ENCODE peak calls at places on chromosome 13, in ten cellular contexts. One of them, this sample, is unnamed.

GRCh38 chr13:90792335-90792734 is 555.2 kb upstream of the MIR17HG start:
- DNase-seq in effector memory CD4-positive, alpha-beta T cell: no peak
- DNase-seq in neuronal stem cell: no peak
- DNase-seq in tibial nerve: no peak
- DNase-seq in prostate gland: no peak
- DNase-seq in CD4-positive, alpha-beta T cell: no peak
- DNase-seq in SK-N-SH: no peak
- DNase-seq in CD8-positive, alpha-beta T cell: no peak
- DNase-seq in MM.1S: no peak
- DNase-seq in left lung: no peak
- DNase-seq in this sample: peak

GRCh38 chr13:57624565-57625435 is 6.7 kb upstream of the PCDH17 start:
- DNase-seq in neuronal stem cell: peak
- DNase-seq in SK-N-SH: peak
- DNase-seq in CD8-positive, alpha-beta T cell: no peak
- DNase-seq in prostate gland: no peak
- DNase-seq in left lung: no peak
- DNase-seq in CD4-positive, alpha-beta T cell: no peak
- DNase-seq in effector memory CD4-positive, alpha-beta T cell: no peak
- DNase-seq in tibial nerve: peak
- DNase-seq in MM.1S: peak
- DNase-seq in this sample: no peak

GRCh38 chr13:69567514-69567913 is 540.1 kb upstream of the ATXN8OS start:
- DNase-seq in effector memory CD4-positive, alpha-beta T cell: no peak
- DNase-seq in CD4-positive, alpha-beta T cell: no peak
- DNase-seq in tibial nerve: no peak
- DNase-seq in MM.1S: no peak
- DNase-seq in prostate gland: no peak
- DNase-seq in CD8-positive, alpha-beta T cell: no peak
- DNase-seq in left lung: no peak
- DNase-seq in SK-N-SH: no peak
- DNase-seq in neuronal stem cell: no peak
- DNase-seq in this sample: no peak

GRCh38 chr13:42119875-42120274 is 71.4 kb downstream of the DGKH start:
- DNase-seq in CD8-positive, alpha-beta T cell: no peak
- DNase-seq in tibial nerve: no peak
- DNase-seq in effector memory CD4-positive, alpha-beta T cell: no peak
- DNase-seq in MM.1S: no peak
- DNase-seq in prostate gland: no peak
- DNase-seq in CD4-positive, alpha-beta T cell: no peak
- DNase-seq in SK-N-SH: no peak
- DNase-seq in left lung: no peak
- DNase-seq in neuronal stem cell: no peak
- DNase-seq in this sample: no peak

GRCh38 chr13:113547248-113547971 is 37.1 kb upstream of the TFDP1 start:
- DNase-seq in tibial nerve: peak
- DNase-seq in effector memory CD4-positive, alpha-beta T cell: no peak
- DNase-seq in CD4-positive, alpha-beta T cell: no peak
- DNase-seq in CD8-positive, alpha-beta T cell: no peak
- DNase-seq in MM.1S: no peak
- DNase-seq in left lung: peak
- DNase-seq in SK-N-SH: no peak
- DNase-seq in prostate gland: no peak
- DNase-seq in neuronal stem cell: no peak
- DNase-seq in this sample: no peak

GRCh38 chr13:76713280-76713679 is 172.9 kb downstream of the KCTD12 start:
- DNase-seq in effector memory CD4-positive, alpha-beta T cell: no peak
- DNase-seq in SK-N-SH: no peak
- DNase-seq in CD8-positive, alpha-beta T cell: no peak
- DNase-seq in prostate gland: no peak
- DNase-seq in left lung: no peak
- DNase-seq in CD4-positive, alpha-beta T cell: no peak
- DNase-seq in neuronal stem cell: no peak
- DNase-seq in MM.1S: no peak
- DNase-seq in tibial nerve: no peak
- DNase-seq in this sample: no peak

GRCh38 chr13:101978546-101979315 is 423.1 kb downstream of the FGF14 start:
- DNase-seq in prostate gland: no peak
- DNase-seq in MM.1S: no peak
- DNase-seq in left lung: no peak
- DNase-seq in effector memory CD4-positive, alpha-beta T cell: no peak
- DNase-seq in CD8-positive, alpha-beta T cell: no peak
- DNase-seq in neuronal stem cell: no peak
- DNase-seq in SK-N-SH: peak
- DNase-seq in CD4-positive, alpha-beta T cell: no peak
- DNase-seq in tibial nerve: no peak
- DNase-seq in this sample: no peak

GRCh38 chr13:99941086-99941485 is 30.5 kb downstream of the ZIC5 start:
- DNase-seq in tibial nerve: no peak
- DNase-seq in prostate gland: no peak
- DNase-seq in CD8-positive, alpha-beta T cell: no peak
- DNase-seq in MM.1S: no peak
- DNase-seq in CD4-positive, alpha-beta T cell: no peak
- DNase-seq in left lung: no peak
- DNase-seq in effector memory CD4-positive, alpha-beta T cell: no peak
- DNase-seq in neuronal stem cell: no peak
- DNase-seq in SK-N-SH: no peak
- DNase-seq in this sample: no peak

GRCh38 chr13:51552027-51552426 is 32.2 kb upstream of the WDFY2 start:
- DNase-seq in CD8-positive, alpha-beta T cell: no peak
- DNase-seq in tibial nerve: no peak
- DNase-seq in MM.1S: no peak
- DNase-seq in left lung: no peak
- DNase-seq in CD4-positive, alpha-beta T cell: no peak
- DNase-seq in prostate gland: no peak
- DNase-seq in neuronal stem cell: no peak
- DNase-seq in effector memory CD4-positive, alpha-beta T cell: no peak
- DNase-seq in SK-N-SH: no peak
- DNase-seq in this sample: no peak

GRCh38 chr13:108220042-108220441 is 1.9 kb downstream of the ABHD13 start:
- DNase-seq in CD8-positive, alpha-beta T cell: no peak
- DNase-seq in MM.1S: no peak
- DNase-seq in effector memory CD4-positive, alpha-beta T cell: no peak
- DNase-seq in left lung: no peak
- DNase-seq in SK-N-SH: no peak
- DNase-seq in tibial nerve: no peak
- DNase-seq in prostate gland: no peak
- DNase-seq in CD4-positive, alpha-beta T cell: no peak
- DNase-seq in neuronal stem cell: no peak
- DNase-seq in this sample: peak

GRCh38 chr13:45728759-45729158 is 26.6 kb downstream of the CBY2 start:
- DNase-seq in tibial nerve: no peak
- DNase-seq in MM.1S: peak
- DNase-seq in neuronal stem cell: no peak
- DNase-seq in CD8-positive, alpha-beta T cell: no peak
- DNase-seq in left lung: no peak
- DNase-seq in effector memory CD4-positive, alpha-beta T cell: no peak
- DNase-seq in prostate gland: no peak
- DNase-seq in CD4-positive, alpha-beta T cell: no peak
- DNase-seq in SK-N-SH: no peak
- DNase-seq in this sample: no peak

GRCh38 chr13:40509876-40510275 is 156.6 kb downstream of the FOXO1 start:
- DNase-seq in neuronal stem cell: no peak
- DNase-seq in MM.1S: no peak
- DNase-seq in CD4-positive, alpha-beta T cell: no peak
- DNase-seq in CD8-positive, alpha-beta T cell: no peak
- DNase-seq in tibial nerve: no peak
- DNase-seq in prostate gland: no peak
- DNase-seq in left lung: no peak
- DNase-seq in effector memory CD4-positive, alpha-beta T cell: no peak
- DNase-seq in SK-N-SH: no peak
- DNase-seq in this sample: no peak

GRCh38 chr13:75445717-75446529 is 36.0 kb downstream of the TBC1D4 start:
- DNase-seq in SK-N-SH: no peak
- DNase-seq in effector memory CD4-positive, alpha-beta T cell: no peak
- DNase-seq in CD4-positive, alpha-beta T cell: no peak
- DNase-seq in prostate gland: no peak
- DNase-seq in left lung: no peak
- DNase-seq in tibial nerve: no peak
- DNase-seq in CD8-positive, alpha-beta T cell: no peak
- DNase-seq in neuronal stem cell: no peak
- DNase-seq in MM.1S: no peak
- DNase-seq in this sample: no peak
- H3K27ac ChIP-seq in SK-N-SH: peak
- H3K27ac ChIP-seq in effector memory CD4-positive, alpha-beta T cell: no peak
- H3K27ac ChIP-seq in CD4-positive, alpha-beta T cell: no peak
- H3K27ac ChIP-seq in prostate gland: peak
- H3K27ac ChIP-seq in left lung: peak
- H3K27ac ChIP-seq in tibial nerve: peak
- H3K27ac ChIP-seq in CD8-positive, alpha-beta T cell: no peak
- H3K27ac ChIP-seq in neuronal stem cell: no peak
- H3K27ac ChIP-seq in MM.1S: no peak
- H3K27ac ChIP-seq in this sample: no peak

GRCh38 chr13:79810018-79810417 is 329.1 kb downstream of the NDFIP2 start:
- DNase-seq in MM.1S: no peak
- DNase-seq in left lung: no peak
- DNase-seq in CD8-positive, alpha-beta T cell: no peak
- DNase-seq in CD4-positive, alpha-beta T cell: no peak
- DNase-seq in tibial nerve: no peak
- DNase-seq in prostate gland: no peak
- DNase-seq in SK-N-SH: no peak
- DNase-seq in effector memory CD4-positive, alpha-beta T cell: no peak
- DNase-seq in neuronal stem cell: no peak
- DNase-seq in this sample: no peak
- H3K27ac ChIP-seq in MM.1S: no peak
- H3K27ac ChIP-seq in left lung: no peak
- H3K27ac ChIP-seq in CD8-positive, alpha-beta T cell: no peak
- H3K27ac ChIP-seq in CD4-positive, alpha-beta T cell: no peak
- H3K27ac ChIP-seq in tibial nerve: no peak
- H3K27ac ChIP-seq in prostate gland: no peak
- H3K27ac ChIP-seq in SK-N-SH: peak
- H3K27ac ChIP-seq in effector memory CD4-positive, alpha-beta T cell: no peak
- H3K27ac ChIP-seq in neuronal stem cell: no peak
- H3K27ac ChIP-seq in this sample: no peak

GRCh38 chr13:98308525-98308911 is 131.4 kb upstream of the RNF113B start:
- DNase-seq in effector memory CD4-positive, alpha-beta T cell: no peak
- DNase-seq in tibial nerve: no peak
- DNase-seq in CD8-positive, alpha-beta T cell: no peak
- DNase-seq in MM.1S: no peak
- DNase-seq in SK-N-SH: no peak
- DNase-seq in left lung: no peak
- DNase-seq in neuronal stem cell: no peak
- DNase-seq in prostate gland: no peak
- DNase-seq in CD4-positive, alpha-beta T cell: no peak
- DNase-seq in this sample: no peak

GRCh38 chr13:98305670-98306069 is 128.6 kb upstream of the RNF113B start:
- DNase-seq in tibial nerve: no peak
- DNase-seq in left lung: no peak
- DNase-seq in MM.1S: no peak
- DNase-seq in CD4-positive, alpha-beta T cell: no peak
- DNase-seq in CD8-positive, alpha-beta T cell: no peak
- DNase-seq in prostate gland: no peak
- DNase-seq in SK-N-SH: no peak
- DNase-seq in effector memory CD4-positive, alpha-beta T cell: no peak
- DNase-seq in neuronal stem cell: no peak
- DNase-seq in this sample: no peak

GRCh38 chr13:98307744-98308524 is 130.9 kb upstream of the RNF113B start:
- DNase-seq in SK-N-SH: no peak
- DNase-seq in effector memory CD4-positive, alpha-beta T cell: no peak
- DNase-seq in CD8-positive, alpha-beta T cell: no peak
- DNase-seq in CD4-positive, alpha-beta T cell: no peak
- DNase-seq in prostate gland: no peak
- DNase-seq in MM.1S: no peak
- DNase-seq in neuronal stem cell: no peak
- DNase-seq in left lung: no peak
- DNase-seq in tibial nerve: no peak
- DNase-seq in this sample: no peak

GRCh38 chr13:98309569-98310335 is 132.7 kb upstream of the RNF113B start:
- DNase-seq in SK-N-SH: no peak
- DNase-seq in effector memory CD4-positive, alpha-beta T cell: no peak
- DNase-seq in CD8-positive, alpha-beta T cell: no peak
- DNase-seq in prostate gland: no peak
- DNase-seq in left lung: no peak
- DNase-seq in MM.1S: no peak
- DNase-seq in tibial nerve: no peak
- DNase-seq in neuronal stem cell: no peak
- DNase-seq in CD4-positive, alpha-beta T cell: no peak
- DNase-seq in this sample: no peak

DNA sequence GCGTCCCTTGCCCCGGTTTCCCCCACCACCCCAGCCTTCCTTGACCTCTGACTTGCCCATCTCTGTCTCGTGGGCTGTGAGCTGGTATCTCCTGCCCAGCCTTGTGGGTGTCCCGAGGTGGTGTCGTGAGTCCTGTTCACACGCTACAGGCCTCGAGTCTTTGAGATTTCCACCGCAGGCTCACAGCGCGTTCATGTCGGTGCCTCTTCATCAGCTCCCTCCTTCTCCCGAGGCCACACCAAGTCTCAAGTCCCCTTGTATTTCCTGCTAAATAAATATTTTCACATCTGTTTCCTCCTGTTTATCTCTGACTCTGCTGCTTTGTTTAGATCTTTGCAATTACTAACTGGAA is 130.3 kb upstream of the RNF113B start:
- DNase-seq in prostate gland: no peak
- DNase-seq in CD4-positive, alpha-beta T cell: no peak
- DNase-seq in CD8-positive, alpha-beta T cell: no peak
- DNase-seq in MM.1S: no peak
- DNase-seq in neuronal stem cell: no peak
- DNase-seq in tibial nerve: no peak
- DNase-seq in SK-N-SH: no peak
- DNase-seq in left lung: no peak
- DNase-seq in effector memory CD4-positive, alpha-beta T cell: no peak
- DNase-seq in this sample: no peak
- H3K27ac ChIP-seq in prostate gland: no peak
- H3K27ac ChIP-seq in CD4-positive, alpha-beta T cell: no peak
- H3K27ac ChIP-seq in CD8-positive, alpha-beta T cell: no peak
- H3K27ac ChIP-seq in MM.1S: no peak
- H3K27ac ChIP-seq in neuronal stem cell: no peak
- H3K27ac ChIP-seq in tibial nerve: peak
- H3K27ac ChIP-seq in SK-N-SH: no peak
- H3K27ac ChIP-seq in left lung: peak
- H3K27ac ChIP-seq in effector memory CD4-positive, alpha-beta T cell: no peak
- H3K27ac ChIP-seq in this sample: no peak

DNA sequence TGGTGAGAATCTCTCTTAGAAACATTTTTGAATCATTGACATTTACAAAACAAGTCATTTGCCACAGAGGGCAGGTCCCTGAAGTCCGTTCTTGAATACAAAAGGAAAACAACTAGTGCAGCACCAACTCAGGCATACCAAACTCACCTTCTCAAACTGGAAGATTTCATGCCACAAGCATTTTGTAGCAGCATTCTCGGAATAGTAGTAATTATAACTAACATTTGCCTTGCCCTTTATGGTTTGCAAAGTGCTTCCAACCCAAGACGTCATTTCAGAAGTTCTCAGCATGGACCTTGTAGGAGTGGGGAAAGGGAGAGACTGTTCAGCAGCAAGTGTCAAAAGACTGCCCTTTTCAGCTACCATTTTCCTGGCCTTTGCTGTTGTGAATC is 344.6 kb downstream of the RFC3 start:
- DNase-seq in neuronal stem cell: no peak
- DNase-seq in left lung: no peak
- DNase-seq in SK-N-SH: no peak
- DNase-seq in CD4-positive, alpha-beta T cell: no peak
- DNase-seq in tibial nerve: no peak
- DNase-seq in prostate gland: no peak
- DNase-seq in effector memory CD4-positive, alpha-beta T cell: no peak
- DNase-seq in CD8-positive, alpha-beta T cell: no peak
- DNase-seq in MM.1S: no peak
- DNase-seq in this sample: no peak
- H3K27ac ChIP-seq in neuronal stem cell: peak
- H3K27ac ChIP-seq in left lung: peak
- H3K27ac ChIP-seq in SK-N-SH: peak
- H3K27ac ChIP-seq in CD4-positive, alpha-beta T cell: no peak
- H3K27ac ChIP-seq in tibial nerve: peak
- H3K27ac ChIP-seq in prostate gland: peak
- H3K27ac ChIP-seq in effector memory CD4-positive, alpha-beta T cell: no peak
- H3K27ac ChIP-seq in CD8-positive, alpha-beta T cell: no peak
- H3K27ac ChIP-seq in MM.1S: no peak
- H3K27ac ChIP-seq in this sample: peak